ENCODE peak calls at places on chromosomes 16 and 17, in seven cellular contexts. Y, D, Q, I, M, H and X are unnamed samples.

GRCh38 chr17:59851431-59852375 is 41.0 kb downstream of the TUBD1 start:
- DNase-seq in Y (no peak), D (peak; percentile 47), Q (no peak), I (peak; percentile 99), M (no peak), H (peak; percentile 54), X (no peak)

GRCh38 chr17:4187076-4187475 is 44.1 kb downstream of the CYB5D2 start:
- DNase-seq in Y (no peak), D (no peak), Q (no peak), I (peak; percentile 73), M (no peak), H (no peak), X (no peak)

GRCh38 chr17:70119545-70119944 is 44.5 kb downstream of the KCNJ16 start:
- DNase-seq in Y (no peak), D (no peak), Q (no peak), I (no peak), M (no peak), H (peak; percentile 6), X (no peak)

GRCh38 chr17:50805486-50805885 is 29.9 kb upstream of the WFIKKN2 start:
- DNase-seq in Y (no peak), D (no peak), Q (no peak), I (no peak), M (no peak), H (no peak), X (no peak)

GRCh38 chr17:75086496-75087181 is 1.1 kb upstream of the SLC16A5 start:
- DNase-seq in Y (no peak), D (peak; percentile 50), Q (no peak), I (no peak), M (no peak), H (no peak), X (no peak)

GRCh38 chr17:72360386-72360940 is 239.6 kb downstream of the SOX9 start:
- DNase-seq in Y (no peak), D (no peak), Q (no peak), I (no peak), M (no peak), H (no peak), X (no peak)

GRCh38 chr16:30941600-30942420 is 7.1 kb upstream of the ORAI3 start:
- DNase-seq in Y (peak; percentile 49), D (peak; percentile 84), Q (peak; percentile 77), I (peak; percentile 62), M (no peak), H (peak; percentile 64), X (peak; percentile 82)

GRCh38 chr16:17538942-17539341 is 68.2 kb upstream of the XYLT1 start:
- DNase-seq in Y (no peak), D (no peak), Q (no peak), I (peak; percentile 44), M (no peak), H (no peak), X (no peak)

GRCh38 chr17:6163632-6164319 is 93.6 kb downstream of the WSCD1 start:
- DNase-seq in Y (no peak), D (no peak), Q (peak; percentile 15), I (peak; percentile 32), M (no peak), H (peak; percentile 2), X (no peak)

GRCh38 chr16:68367034-68367433 is 56.2 kb downstream of the PRMT7 start:
- DNase-seq in Y (peak; percentile 28), D (peak; percentile 48), Q (peak; percentile 72), I (peak; percentile 38), M (no peak), H (peak; percentile 23), X (no peak)

GRCh38 chr17:80251966-80252365 is 8.7 kb upstream of the RNF213 start:
- DNase-seq in Y (no peak), D (no peak), Q (no peak), I (no peak), M (no peak), H (no peak), X (no peak)

GRCh38 chr16:49049191-49049590 is 232.4 kb downstream of the CBLN1 start:
- DNase-seq in Y (no peak), D (no peak), Q (no peak), I (no peak), M (peak; percentile 7), H (peak; percentile 14), X (no peak)

GRCh38 chr16:85881436-85881835 is 17.5 kb upstream of the IRF8 start:
- DNase-seq in Y (no peak), D (no peak), Q (no peak), I (no peak), M (no peak), H (no peak), X (no peak)

GRCh38 chr17:46943511-46944393 is 20.8 kb downstream of the GOSR2 start:
- DNase-seq in Y (no peak), D (no peak), Q (no peak), I (peak; percentile 33), M (no peak), H (peak; percentile 30), X (no peak)

GRCh38 chr16:68752602-68753001 is 15.5 kb downstream of the CDH1 start:
- DNase-seq in Y (no peak), D (no peak), Q (no peak), I (no peak), M (no peak), H (no peak), X (no peak)

GRCh38 chr17:39677581-39678339 is 9.5 kb downstream of the PNMT start:
- DNase-seq in Y (no peak), D (no peak), Q (peak; percentile 95), I (no peak), M (no peak), H (peak; percentile 11), X (no peak)

GRCh38 chr17:5619088-5619740 is 34.9 kb upstream of the NLRP1 start:
- DNase-seq in Y (no peak), D (no peak), Q (no peak), I (no peak), M (no peak), H (no peak), X (no peak)

GRCh38 chr16:58843675-58844074 is 109.6 kb upstream of the GOT2 start:
- DNase-seq in Y (no peak), D (no peak), Q (peak; percentile 35), I (peak; percentile 25), M (no peak), H (peak; percentile 9), X (no peak)

GRCh38 chr16:87613961-87614360 is 11.7 kb downstream of the JPH3 start:
- DNase-seq in Y (no peak), D (no peak), Q (no peak), I (no peak), M (no peak), H (no peak), X (no peak)

GRCh38 chr17:70029019-70029767 is 45.8 kb upstream of the KCNJ16 start:
- DNase-seq in Y (no peak), D (no peak), Q (no peak), I (no peak), M (no peak), H (no peak), X (no peak)

GRCh38 chr17:50037321-50038107 is 18.4 kb upstream of the ITGA3 start:
- DNase-seq in Y (no peak), D (peak; percentile 56), Q (no peak), I (peak; percentile 87), M (no peak), H (peak; percentile 83), X (no peak)

GRCh38 chr17:40293363-40293762 is 5.7 kb downstream of the CDC6 start:
- DNase-seq in Y (no peak), D (no peak), Q (no peak), I (peak; percentile 57), M (no peak), H (peak; percentile 64), X (no peak)

GRCh38 chr17:80034977-80035686 is 540 bp downstream of the TBC1D16 start:
- DNase-seq in Y (peak; percentile 39), D (no peak), Q (peak; percentile 44), I (peak; percentile 41), M (no peak), H (peak; percentile 46), X (peak; percentile 36)

DNA sequence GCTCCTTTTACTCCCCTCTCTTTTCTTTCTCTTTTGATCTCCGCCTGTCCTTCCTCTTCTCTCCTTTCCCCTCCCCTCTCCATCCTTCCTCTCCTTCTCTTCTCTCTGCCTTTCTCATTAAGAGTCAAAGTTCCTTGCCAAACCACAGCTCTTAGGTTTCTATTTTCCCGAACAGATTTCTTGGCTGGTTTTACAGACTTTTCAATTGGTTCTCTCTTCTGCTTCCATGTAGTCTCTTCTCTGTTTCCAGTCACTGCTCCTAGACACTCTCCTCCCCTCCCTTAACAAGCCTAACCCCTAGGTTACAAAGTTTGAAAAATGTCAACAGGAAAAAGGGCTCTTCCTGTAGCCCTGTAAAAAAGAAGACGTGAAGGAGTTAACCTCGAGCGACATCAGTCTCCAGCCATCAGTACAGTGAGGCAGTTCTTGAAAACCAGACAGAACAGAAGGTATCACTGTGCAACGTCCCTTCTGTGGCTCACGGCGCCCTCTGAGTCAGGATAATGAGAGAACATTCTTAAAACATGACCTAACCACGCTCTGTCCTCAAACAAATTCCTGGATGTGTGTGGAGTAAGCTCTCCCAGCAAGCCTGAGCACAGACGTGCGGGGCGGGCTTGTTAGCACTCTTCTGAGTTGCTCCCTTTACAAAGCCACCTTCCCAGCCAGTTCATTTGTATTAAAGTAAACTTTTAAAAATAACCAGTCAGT is 11.6 kb upstream of the MARCHF10 start:
- DNase-seq in Y (no peak), D (peak; percentile 63), Q (peak; percentile 82), I (peak; percentile 99), M (peak; percentile 94), H (peak; percentile 94), X (peak; percentile 29)
- TF ChIP-seq CTCF in Y (no peak), D (no peak), Q (no peak), I (no peak), M (no peak), H (no peak), X (no peak)

GRCh38 chr17:45236002-45236606 is 14.4 kb downstream of the FMNL1 start:
- DNase-seq in Y (no peak), D (no peak), Q (no peak), I (no peak), M (no peak), H (no peak), X (no peak)
- TF ChIP-seq CTCF in Y (peak; percentile 51), D (no peak), Q (peak; percentile 32), I (no peak), M (no peak), H (no peak), X (peak; percentile 53)

DNA sequence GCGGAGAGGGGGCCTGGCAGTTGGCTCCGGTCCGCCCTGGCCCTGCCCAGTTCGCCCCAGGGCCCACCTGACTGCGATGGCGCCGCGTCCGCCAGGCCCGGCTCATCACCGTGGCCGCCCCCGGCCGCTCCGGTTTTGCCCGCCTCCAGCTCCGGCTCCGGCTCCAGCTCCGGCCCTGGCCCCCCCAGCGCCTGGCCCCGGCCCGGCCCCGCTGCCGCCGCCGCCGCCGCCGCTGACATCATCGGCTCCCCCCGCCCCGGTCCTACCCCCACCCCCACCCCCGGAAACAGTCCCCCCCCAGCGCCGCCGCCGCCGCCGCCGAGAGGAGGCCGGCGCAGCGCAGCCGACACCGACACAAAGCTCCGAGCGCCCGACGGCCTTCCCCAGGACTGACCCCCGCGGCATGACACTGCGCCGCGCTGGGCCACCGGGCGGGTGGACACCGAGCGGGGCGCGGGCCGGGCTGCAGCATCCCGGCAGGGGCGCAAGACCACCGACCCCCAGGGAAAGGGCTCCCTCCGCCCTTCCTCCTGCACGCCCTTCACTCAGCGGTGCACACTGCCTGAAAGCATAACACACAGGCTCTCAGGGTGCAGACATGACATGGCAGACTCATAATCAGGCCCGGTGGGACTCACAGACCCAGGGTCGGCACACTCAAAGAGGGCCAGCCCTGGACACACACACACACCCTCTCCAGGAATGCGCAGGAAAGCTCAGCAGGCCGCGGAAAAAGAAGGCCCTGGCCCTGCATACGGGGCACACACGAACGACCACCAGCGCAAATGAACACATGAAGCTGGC is at the start of gene ZBTB4:
- DNase-seq in Y (peak; percentile 67), D (peak; percentile 65), Q (peak; percentile 66), I (peak; percentile 22), M (peak; percentile 92), H (peak; percentile 40), X (peak; percentile 63)
- TF ChIP-seq CTCF in Y (no peak), D (no peak), Q (no peak), I (no peak), M (no peak), H (no peak), X (no peak)

GRCh38 chr17:43874293-43874692 is 27.3 kb downstream of the CD300LG start:
- DNase-seq in Y (no peak), D (peak; percentile 65), Q (no peak), I (no peak), M (no peak), H (no peak), X (no peak)
- TF ChIP-seq CTCF in Y (no peak), D (no peak), Q (no peak), I (no peak), M (no peak), H (no peak), X (no peak)